ENCODE peak calls at places on chromosomes 3 and 15, in four cellular contexts. J is GM13976, M is aorta, I is body of pancreas. X is an unnamed sample.

GRCh38 chr3:153026026-153026425 is 136.0 kb upstream of the RAP2B start:
- DNase-seq in M (no peak), I (no peak), J (peak), X (no peak)

GRCh38 chr3:186938716-186939115 is 8.4 kb downstream of the ST6GAL1 start:
- DNase-seq in I (no peak), J (no peak), M (no peak), X (no peak)

GRCh38 chr3:71087109-71088018 is 496.2 kb downstream of the FOXP1 start:
- DNase-seq in I (no peak), M (no peak), J (peak), X (no peak)

GRCh38 chr15:100430381-100430780 is 88.6 kb upstream of the ADAMTS17 start:
- DNase-seq in J (no peak), I (no peak), M (no peak), X (no peak)

GRCh38 chr3:148896062-148896461 is 31.0 kb downstream of the CPA3 start:
- DNase-seq in J (no peak), M (no peak), I (no peak), X (no peak)

GRCh38 chr3:8538904-8539303 is 37.3 kb downstream of the LMCD1 start:
- DNase-seq in I (no peak), J (no peak), M (no peak), X (no peak)

GRCh38 chr3:184230081-184230602 is 757 bp downstream of the VWA5B2 start:
- DNase-seq in I (peak), M (no peak), J (peak), X (no peak)

GRCh38 chr15:74655424-74655823 is 39.8 kb downstream of the CLK3 start:
- DNase-seq in J (no peak), I (no peak), M (no peak), X (no peak)

GRCh38 chr3:120595788-120596115 is 384 bp upstream of the NDUFB4 start:
- DNase-seq in J (no peak), M (no peak), I (no peak), X (no peak)

GRCh38 chr3:169573129-169573528 is 90.4 kb downstream of the MECOM start:
- DNase-seq in M (no peak), J (no peak), I (no peak), X (no peak)

GRCh38 chr3:182465301-182466185 is 327.8 kb upstream of the ATP11B start:
- DNase-seq in M (no peak), J (no peak), I (no peak), X (no peak)

GRCh38 chr3:143078883-143079282 is 40.7 kb upstream of the CHST2 start:
- DNase-seq in M (no peak), J (no peak), I (no peak), X (no peak)

GRCh38 chr3:13451301-13451673 is 28.8 kb upstream of the HDAC11 start:
- DNase-seq in J (no peak), I (peak), M (no peak), X (no peak)

GRCh38 chr3:78569820-78570219 is 1198.0 kb downstream of the ROBO1 start:
- DNase-seq in M (no peak), J (no peak), I (no peak), X (no peak)

GRCh38 chr15:50687302-50687902 is 805 bp upstream of the TRPM7 start:
- DNase-seq in I (no peak), M (no peak), J (no peak), X (no peak)

GRCh38 chr3:183275418-183275817 is 22.4 kb downstream of the B3GNT5 start:
- DNase-seq in M (no peak), J (no peak), I (peak), X (peak)

GRCh38 chr15:58401991-58402649 is 29.7 kb upstream of the LIPC start:
- DNase-seq in J (no peak), I (no peak), M (no peak), X (no peak)

GRCh38 chr3:134795776-134796312 is 784 bp downstream of the EPHB1 start:
- DNase-seq in I (no peak), J (peak), M (no peak), X (peak)

GRCh38 chr3:4739289-4740236 is 239.7 kb upstream of the BHLHE40 start:
- DNase-seq in M (no peak), I (no peak), J (no peak), X (no peak)

GRCh38 chr15:81155375-81156218 is 21.5 kb downstream of the CFAP161 start:
- DNase-seq in J (peak), I (peak), M (no peak), X (no peak)

GRCh38 chr15:23877502-23878412 is 190.7 kb upstream of the NDN start:
- DNase-seq in I (peak), J (peak), M (no peak), X (no peak)

GRCh38 chr3:139534444-139534812 is 5.1 kb downstream of the RBP1 start:
- DNase-seq in I (peak), M (no peak), J (no peak), X (no peak)

GRCh38 chr3:154243353-154243752 is 80.9 kb downstream of the DHX36 start:
- DNase-seq in I (no peak), J (no peak), M (no peak), X (no peak)

GRCh38 chr3:124885466-124886167 is 1.5 kb downstream of the ITGB5 start:
- DNase-seq in M (no peak), I (no peak), J (no peak), X (no peak)

GRCh38 chr3:32401541-32402052 is 9.9 kb downstream of the CMTM7 start:
- DNase-seq in M (peak), I (peak), J (peak), X (peak)

GRCh38 chr3:177615015-177615414 is 417.7 kb upstream of the TBL1XR1 start:
- DNase-seq in I (peak), J (no peak), M (peak), X (peak)

GRCh38 chr15:39438795-39439577 is 141.9 kb upstream of the THBS1 start:
- DNase-seq in I (peak), J (no peak), M (no peak), X (no peak)

GRCh38 chr15:60804986-60805949 is 326.3 kb upstream of the ICE2 start:
- DNase-seq in J (no peak), M (peak), I (peak), X (no peak)

GRCh38 chr3:178203650-178204049 is 332.6 kb upstream of the KCNMB2 start:
- DNase-seq in I (no peak), J (no peak), M (no peak), X (no peak)

GRCh38 chr3:189824629-189825312 is 193.6 kb downstream of the TP63 start:
- DNase-seq in J (no peak), M (no peak), I (no peak), X (no peak)

GRCh38 chr15:96171271-96171739 is 159.2 kb upstream of the NR2F2 start:
- DNase-seq in M (no peak), J (no peak), I (peak), X (no peak)